ENCODE peak calls at places on chromosomes 4 and X, in four cellular contexts. One of them, this sample, is unnamed.

GRCh38 chrX:130916636-130917422 is 13.8 kb upstream of the ENOX2 start:
- DNase-seq in B cell: peak
- DNase-seq in CD8-positive, alpha-beta T cell: peak
- DNase-seq in RWPE1: peak
- DNase-seq in this sample: peak

GRCh38 chr4:127698789-127699200 is 31.4 kb upstream of the SLC25A31 start:
- DNase-seq in B cell: no peak
- DNase-seq in CD8-positive, alpha-beta T cell: no peak
- DNase-seq in RWPE1: peak
- DNase-seq in this sample: peak

GRCh38 chr4:121018543-121018942 is 53.8 kb downstream of the NDNF start:
- DNase-seq in RWPE1: no peak
- DNase-seq in CD8-positive, alpha-beta T cell: no peak
- DNase-seq in B cell: no peak
- DNase-seq in this sample: no peak

GRCh38 chr4:3765271-3766206 is 646 bp upstream of the ADRA2C start:
- DNase-seq in CD8-positive, alpha-beta T cell: no peak
- DNase-seq in RWPE1: peak
- DNase-seq in B cell: no peak
- DNase-seq in this sample: peak

GRCh38 chrX:103918584-103919335 is 43.7 kb upstream of the TMSB15B start:
- DNase-seq in B cell: peak
- DNase-seq in RWPE1: peak
- DNase-seq in CD8-positive, alpha-beta T cell: peak
- DNase-seq in this sample: peak

GRCh38 chrX:53324803-53325202 is 43.4 kb upstream of the IQSEC2 start:
- DNase-seq in CD8-positive, alpha-beta T cell: no peak
- DNase-seq in RWPE1: no peak
- DNase-seq in B cell: no peak
- DNase-seq in this sample: no peak

GRCh38 chrX:68807818-68808217 is 21.0 kb upstream of the EFNB1 start:
- DNase-seq in CD8-positive, alpha-beta T cell: no peak
- DNase-seq in RWPE1: no peak
- DNase-seq in B cell: no peak
- DNase-seq in this sample: no peak

GRCh38 chrX:39261446-39262147 is 460.3 kb downstream of the MID1IP1 start:
- DNase-seq in CD8-positive, alpha-beta T cell: no peak
- DNase-seq in RWPE1: peak
- DNase-seq in B cell: no peak
- DNase-seq in this sample: peak

GRCh38 chr4:141304346-141304745 is 83.7 kb downstream of the ZNF330 start:
- DNase-seq in CD8-positive, alpha-beta T cell: no peak
- DNase-seq in B cell: no peak
- DNase-seq in RWPE1: no peak
- DNase-seq in this sample: no peak

GRCh38 chr4:122588453-122589238 is 32.2 kb downstream of the IL21 start:
- DNase-seq in RWPE1: no peak
- DNase-seq in CD8-positive, alpha-beta T cell: no peak
- DNase-seq in B cell: no peak
- DNase-seq in this sample: no peak

GRCh38 chr4:26108024-26108423 is 194.0 kb downstream of the SMIM20 start:
- DNase-seq in CD8-positive, alpha-beta T cell: no peak
- DNase-seq in RWPE1: no peak
- DNase-seq in B cell: no peak
- DNase-seq in this sample: no peak
- TF ChIP-seq CTCF in CD8-positive, alpha-beta T cell: no peak
- TF ChIP-seq CTCF in RWPE1: no peak
- TF ChIP-seq CTCF in B cell: no peak
- TF ChIP-seq CTCF in this sample: no peak

DNA sequence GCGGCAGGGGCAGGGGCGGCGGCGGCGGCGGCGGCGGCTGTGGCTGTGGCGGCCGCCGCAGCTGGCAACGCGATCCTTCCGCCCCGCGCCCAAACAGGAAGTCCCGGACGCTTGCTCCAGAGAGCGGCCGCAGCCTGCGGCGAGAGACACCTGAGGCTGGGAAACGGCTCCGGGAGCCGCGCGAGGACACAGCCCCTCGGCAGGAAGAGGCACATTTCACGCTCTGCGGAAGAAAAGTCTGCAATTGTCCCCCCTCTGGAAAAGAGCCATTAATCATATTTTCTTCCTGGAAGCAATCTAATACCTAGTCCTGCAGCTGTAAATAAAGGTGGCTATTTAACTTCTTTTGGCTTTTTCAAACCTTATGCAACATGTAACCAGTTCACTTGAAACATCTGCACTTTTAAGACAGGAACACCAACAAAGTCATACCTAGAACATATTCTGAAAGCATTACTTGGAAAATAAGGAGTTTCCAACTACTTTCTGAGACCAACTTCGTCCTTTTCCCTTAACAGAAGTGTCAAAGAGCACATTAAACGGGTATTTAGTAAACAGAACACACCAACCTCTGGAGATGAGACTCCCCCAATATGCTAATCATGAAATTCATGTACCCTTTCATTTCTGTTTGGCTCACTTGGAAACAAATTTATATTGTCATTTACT is 69.0 kb downstream of the NOCT start:
- DNase-seq in CD8-positive, alpha-beta T cell: no peak
- DNase-seq in B cell: no peak
- DNase-seq in RWPE1: no peak
- DNase-seq in this sample: no peak
- TF ChIP-seq CTCF in CD8-positive, alpha-beta T cell: no peak
- TF ChIP-seq CTCF in B cell: no peak
- TF ChIP-seq CTCF in RWPE1: no peak
- TF ChIP-seq CTCF in this sample: no peak

GRCh38 chr4:144648042-144648441 is 2.1 kb downstream of the HHIP start:
- DNase-seq in CD8-positive, alpha-beta T cell: no peak
- DNase-seq in B cell: no peak
- DNase-seq in RWPE1: no peak
- DNase-seq in this sample: no peak

GRCh38 chr4:144647095-144647959 is 1.4 kb downstream of the HHIP start:
- DNase-seq in CD8-positive, alpha-beta T cell: no peak
- DNase-seq in RWPE1: peak
- DNase-seq in B cell: no peak
- DNase-seq in this sample: peak

GRCh38 chr4:144645102-144645469 is 870 bp upstream of the HHIP start:
- DNase-seq in B cell: peak
- DNase-seq in CD8-positive, alpha-beta T cell: no peak
- DNase-seq in RWPE1: no peak
- DNase-seq in this sample: no peak

GRCh38 chr4:144645621-144646522 is at the start of gene HHIP:
- DNase-seq in RWPE1: peak
- DNase-seq in CD8-positive, alpha-beta T cell: no peak
- DNase-seq in B cell: peak
- DNase-seq in this sample: peak

GRCh38 chr4:144646523-144647094 is 653 bp downstream of the HHIP start:
- DNase-seq in CD8-positive, alpha-beta T cell: no peak
- DNase-seq in B cell: peak
- DNase-seq in RWPE1: peak
- DNase-seq in this sample: peak
- TF ChIP-seq CTCF in CD8-positive, alpha-beta T cell: no peak
- TF ChIP-seq CTCF in B cell: no peak
- TF ChIP-seq CTCF in RWPE1: no peak
- TF ChIP-seq CTCF in this sample: no peak

DNA sequence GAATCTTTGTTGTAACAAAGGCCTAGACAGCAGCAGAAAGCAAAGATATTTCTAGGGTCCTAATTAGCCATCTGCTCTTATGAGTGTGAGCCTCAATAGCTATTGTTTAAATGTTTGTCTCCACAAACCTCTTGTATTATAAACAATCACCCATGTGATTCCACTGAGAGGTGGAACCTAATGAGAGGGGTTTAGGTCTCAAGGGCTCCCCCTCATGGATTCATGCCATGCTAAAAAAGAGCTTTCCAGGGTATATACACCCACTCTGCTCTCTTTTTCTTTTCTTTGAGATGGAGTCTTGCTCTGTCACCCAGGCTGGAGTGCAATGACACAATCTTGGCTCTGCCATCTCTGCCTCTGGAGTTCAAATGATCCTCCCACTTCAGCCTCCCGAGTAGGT is 42.1 kb downstream of the TRIM61 start:
- DNase-seq in RWPE1: no peak
- DNase-seq in CD8-positive, alpha-beta T cell: no peak
- DNase-seq in B cell: no peak
- DNase-seq in this sample: peak
- TF ChIP-seq CTCF in RWPE1: no peak
- TF ChIP-seq CTCF in CD8-positive, alpha-beta T cell: no peak
- TF ChIP-seq CTCF in B cell: no peak
- TF ChIP-seq CTCF in this sample: peak

GRCh38 chr4:150960079-150960478 is 55.0 kb downstream of the LRBA start:
- DNase-seq in RWPE1: no peak
- DNase-seq in B cell: no peak
- DNase-seq in CD8-positive, alpha-beta T cell: no peak
- DNase-seq in this sample: no peak
- TF ChIP-seq CTCF in RWPE1: peak
- TF ChIP-seq CTCF in B cell: no peak
- TF ChIP-seq CTCF in CD8-positive, alpha-beta T cell: no peak
- TF ChIP-seq CTCF in this sample: no peak

DNA sequence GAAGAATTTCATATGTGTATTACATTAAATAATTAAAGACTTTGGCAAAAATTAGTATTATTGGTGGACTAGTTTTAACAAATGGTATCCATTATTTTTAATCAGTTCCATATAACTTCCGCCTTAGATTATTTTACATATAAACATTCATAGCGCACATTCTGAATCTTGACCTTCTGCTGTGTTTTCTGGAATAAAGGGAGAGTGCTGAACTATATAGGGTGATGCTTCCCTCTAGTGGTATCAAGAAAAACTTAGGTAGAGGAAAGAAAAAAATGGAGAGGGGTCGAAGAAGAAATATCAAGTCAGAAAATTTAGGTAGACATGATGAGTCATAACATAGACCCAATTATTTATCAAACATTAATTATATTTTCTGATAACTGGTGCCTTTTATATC is 155.6 kb upstream of the PACRGL start:
- DNase-seq in CD8-positive, alpha-beta T cell: no peak
- DNase-seq in RWPE1: peak
- DNase-seq in B cell: no peak
- DNase-seq in this sample: no peak
- TF ChIP-seq CTCF in CD8-positive, alpha-beta T cell: no peak
- TF ChIP-seq CTCF in RWPE1: peak
- TF ChIP-seq CTCF in B cell: no peak
- TF ChIP-seq CTCF in this sample: no peak

GRCh38 chr4:26238782-26239647 is 81.8 kb upstream of the RBPJ start:
- DNase-seq in CD8-positive, alpha-beta T cell: no peak
- DNase-seq in RWPE1: no peak
- DNase-seq in B cell: no peak
- DNase-seq in this sample: no peak
- TF ChIP-seq CTCF in CD8-positive, alpha-beta T cell: no peak
- TF ChIP-seq CTCF in RWPE1: no peak
- TF ChIP-seq CTCF in B cell: no peak
- TF ChIP-seq CTCF in this sample: no peak

DNA sequence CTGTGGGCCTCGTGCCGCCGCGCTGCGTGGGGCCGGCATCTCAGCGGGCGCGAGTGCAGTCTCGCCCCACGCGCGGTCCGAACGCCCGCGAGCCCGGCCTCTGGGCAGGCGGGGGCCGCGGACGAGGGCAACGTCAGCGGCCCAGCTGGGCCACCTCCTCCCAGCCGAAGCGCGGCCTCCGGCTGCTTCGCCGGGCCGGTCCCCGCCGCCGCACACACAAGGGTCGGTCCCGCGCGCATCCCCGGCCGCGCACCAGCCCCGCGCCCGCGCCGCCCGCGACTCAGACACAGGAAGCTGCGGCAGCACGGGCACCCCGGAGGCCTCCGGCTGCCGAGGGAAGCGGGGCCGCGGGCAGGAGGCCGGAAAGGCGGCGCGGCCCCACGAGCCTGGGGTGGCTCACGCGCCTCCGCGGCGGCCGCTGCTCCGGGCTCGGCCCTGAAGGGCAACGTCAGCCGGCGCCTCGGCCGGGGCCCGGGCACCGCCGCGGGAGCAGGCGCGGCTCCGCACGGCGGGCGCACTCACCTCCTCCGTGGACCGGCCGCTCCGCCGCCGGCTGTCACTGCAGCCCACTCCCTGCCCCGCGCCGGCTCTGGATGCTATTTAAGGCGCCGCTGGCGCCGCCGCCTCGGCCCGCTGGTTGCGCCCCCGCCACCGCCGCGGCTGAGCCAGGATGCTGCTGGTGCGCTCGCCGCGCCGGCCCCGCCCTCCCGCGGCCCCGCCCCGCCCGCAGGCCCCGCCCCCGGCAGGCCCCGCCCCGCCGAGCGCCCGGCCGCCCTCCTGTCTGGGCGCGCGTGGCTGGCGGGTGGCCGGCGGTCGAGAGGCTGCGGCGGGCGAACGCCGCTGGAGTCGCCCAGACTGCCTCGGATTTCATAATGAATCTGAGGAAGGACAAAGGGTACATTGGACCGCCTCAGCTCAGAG is at the start of gene ACSL1:
- DNase-seq in RWPE1: peak
- DNase-seq in CD8-positive, alpha-beta T cell: peak
- DNase-seq in B cell: peak
- DNase-seq in this sample: peak
- TF ChIP-seq CTCF in RWPE1: no peak
- TF ChIP-seq CTCF in CD8-positive, alpha-beta T cell: no peak
- TF ChIP-seq CTCF in B cell: no peak
- TF ChIP-seq CTCF in this sample: no peak

GRCh38 chr4:22435652-22436051 is 80.2 kb downstream of the ADGRA3 start:
- DNase-seq in B cell: no peak
- DNase-seq in CD8-positive, alpha-beta T cell: no peak
- DNase-seq in RWPE1: no peak
- DNase-seq in this sample: no peak

GRCh38 chr4:22430626-22431025 is 85.2 kb downstream of the ADGRA3 start:
- DNase-seq in B cell: no peak
- DNase-seq in CD8-positive, alpha-beta T cell: no peak
- DNase-seq in RWPE1: no peak
- DNase-seq in this sample: no peak

GRCh38 chr4:22439947-22440346 is 75.9 kb downstream of the ADGRA3 start:
- DNase-seq in CD8-positive, alpha-beta T cell: no peak
- DNase-seq in B cell: no peak
- DNase-seq in RWPE1: no peak
- DNase-seq in this sample: no peak

GRCh38 chr4:22434895-22435294 is 81.0 kb downstream of the ADGRA3 start:
- DNase-seq in RWPE1: peak
- DNase-seq in CD8-positive, alpha-beta T cell: no peak
- DNase-seq in B cell: no peak
- DNase-seq in this sample: no peak
- TF ChIP-seq CTCF in RWPE1: no peak
- TF ChIP-seq CTCF in CD8-positive, alpha-beta T cell: no peak
- TF ChIP-seq CTCF in B cell: no peak
- TF ChIP-seq CTCF in this sample: peak

GRCh38 chr4:161642708-161643107 is 521.1 kb downstream of the FSTL5 start:
- DNase-seq in B cell: no peak
- DNase-seq in RWPE1: no peak
- DNase-seq in CD8-positive, alpha-beta T cell: no peak
- DNase-seq in this sample: no peak
- TF ChIP-seq CTCF in B cell: no peak
- TF ChIP-seq CTCF in RWPE1: no peak
- TF ChIP-seq CTCF in CD8-positive, alpha-beta T cell: no peak
- TF ChIP-seq CTCF in this sample: no peak